ENCODE peak calls at places on chromosomes 11 and 22, in ten cellular contexts. S, O, Z, X, M, G, P, H, Y and L are unnamed samples. For H3K4me1, the result is how much of the 10 kb centered on the place peaks cover.

GRCh38 chr11:113555071-113555739 is 80.0 kb upstream of the DRD2 start:
- DNase-seq in S (no peak), P (no peak), X (no peak), Y (no peak), G (no peak), M (no peak), Z (no peak), O (no peak), H (no peak), L (no peak)

GRCh38 chr11:100830295-100830694 is 143.2 kb downstream of the ARHGAP42 start:
- DNase-seq in X (no peak), P (peak), O (no peak), Y (no peak), H (no peak), S (no peak), Z (no peak), M (no peak), G (no peak), L (no peak)

GRCh38 chr11:116970485-116971292 is 127.5 kb downstream of the SIK3 start:
- DNase-seq in G (peak), O (no peak), Z (no peak), H (no peak), P (no peak), Y (no peak), M (no peak), X (no peak), S (no peak), L (no peak)

GRCh38 chr11:36300651-36301050 is 4.6 kb downstream of the PRR5L start:
- DNase-seq in Z (no peak), X (peak), O (no peak), S (peak), H (no peak), G (peak), Y (peak), M (peak), P (peak), L (no peak)

GRCh38 chr11:114398303-114398920 is 1.9 kb downstream of the C11orf71 start:
- DNase-seq in H (no peak), M (no peak), O (no peak), G (no peak), X (no peak), Y (no peak), Z (no peak), S (no peak), P (no peak), L (no peak)

GRCh38 chr22:24059121-24059520 is 48.0 kb downstream of the CABIN1 start:
- DNase-seq in O (no peak), M (no peak), G (no peak), Z (no peak), P (no peak), Y (no peak), H (no peak), S (no peak), X (no peak), L (no peak)

GRCh38 chr11:121524233-121524631 is 71.5 kb upstream of the SORL1-AS1 start:
- DNase-seq in P (no peak), O (no peak), H (peak), G (no peak), Y (no peak), Z (no peak), X (no peak), M (no peak), S (no peak), L (no peak)

GRCh38 chr11:93733474-93733873 is 7.8 kb downstream of the TAF1D start:
- DNase-seq in M (no peak), Y (no peak), X (no peak), Z (no peak), S (no peak), P (no peak), H (no peak), G (no peak), O (no peak), L (no peak)

GRCh38 chr11:61699737-61700160 is 19.6 kb downstream of the DAGLA start:
- DNase-seq in S (no peak), Z (peak), M (peak), P (peak), Y (no peak), X (peak), O (no peak), G (peak), H (no peak), L (no peak)

GRCh38 chr11:117887431-117888139 is 11.1 kb upstream of the FXYD6 start:
- DNase-seq in S (no peak), Z (peak), Y (peak), G (peak), X (no peak), M (no peak), P (no peak), O (peak), H (no peak), L (no peak)

GRCh38 chr22:47129902-47130301 is 367.5 kb downstream of the TBC1D22A start:
- DNase-seq in P (no peak), Y (no peak), H (no peak), O (no peak), S (peak), X (no peak), Z (no peak), M (peak), G (peak), L (peak)

GRCh38 chr22:47132428-47132825 is 370.0 kb downstream of the TBC1D22A start:
- DNase-seq in M (no peak), H (no peak), G (no peak), Y (no peak), Z (no peak), X (no peak), S (no peak), O (no peak), P (no peak), L (no peak)

GRCh38 chr22:47133263-47133662 is 370.8 kb downstream of the TBC1D22A start:
- DNase-seq in G (no peak), Z (no peak), Y (no peak), M (no peak), X (no peak), H (no peak), O (no peak), P (no peak), S (no peak), L (no peak)

GRCh38 chr22:47131611-47132427 is 369.4 kb downstream of the TBC1D22A start:
- DNase-seq in O (no peak), Z (no peak), S (no peak), P (no peak), M (no peak), X (no peak), G (no peak), H (no peak), Y (no peak), L (no peak)

GRCh38 chr22:47130883-47131610 is 368.6 kb downstream of the TBC1D22A start:
- DNase-seq in P (no peak), M (peak), G (no peak), O (no peak), S (peak), Z (no peak), X (no peak), Y (no peak), H (no peak), L (no peak)
- TF ChIP-seq CTCF in P (no peak), M (no peak), G (no peak), O (no peak), S (no peak), Z (no peak), X (no peak), Y (no peak), H (no peak), L (no peak)

DNA sequence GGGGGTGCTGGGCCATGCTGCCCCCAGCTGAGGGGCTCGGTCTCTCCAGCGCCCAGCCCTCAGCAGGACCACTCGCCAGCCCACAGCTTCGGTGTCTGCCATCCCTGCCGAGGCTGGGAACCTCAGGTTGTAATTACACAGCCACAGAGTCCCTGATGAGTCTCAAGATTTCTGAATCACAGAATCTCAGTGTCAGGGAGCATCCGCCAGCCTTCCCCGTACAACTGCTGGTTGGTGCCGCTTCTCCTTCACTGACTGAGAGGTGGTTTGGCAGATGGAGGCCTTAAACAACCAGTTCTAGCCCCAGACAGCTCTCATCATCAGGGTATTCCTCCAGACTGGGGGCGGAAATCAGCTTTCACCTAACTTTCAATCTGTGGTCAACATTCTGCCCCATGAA is 13.7 kb downstream of the PHF21B start:
- DNase-seq in Z (no peak), H (no peak), X (no peak), P (no peak), Y (no peak), M (no peak), G (no peak), S (no peak), O (no peak), L (no peak)
- H3K4me3 ChIP-seq in Z (no peak), H (no peak), X (no peak), P (no peak), Y (no peak), M (no peak), G (no peak), S (no peak), O (no peak), L (no peak)

DNA sequence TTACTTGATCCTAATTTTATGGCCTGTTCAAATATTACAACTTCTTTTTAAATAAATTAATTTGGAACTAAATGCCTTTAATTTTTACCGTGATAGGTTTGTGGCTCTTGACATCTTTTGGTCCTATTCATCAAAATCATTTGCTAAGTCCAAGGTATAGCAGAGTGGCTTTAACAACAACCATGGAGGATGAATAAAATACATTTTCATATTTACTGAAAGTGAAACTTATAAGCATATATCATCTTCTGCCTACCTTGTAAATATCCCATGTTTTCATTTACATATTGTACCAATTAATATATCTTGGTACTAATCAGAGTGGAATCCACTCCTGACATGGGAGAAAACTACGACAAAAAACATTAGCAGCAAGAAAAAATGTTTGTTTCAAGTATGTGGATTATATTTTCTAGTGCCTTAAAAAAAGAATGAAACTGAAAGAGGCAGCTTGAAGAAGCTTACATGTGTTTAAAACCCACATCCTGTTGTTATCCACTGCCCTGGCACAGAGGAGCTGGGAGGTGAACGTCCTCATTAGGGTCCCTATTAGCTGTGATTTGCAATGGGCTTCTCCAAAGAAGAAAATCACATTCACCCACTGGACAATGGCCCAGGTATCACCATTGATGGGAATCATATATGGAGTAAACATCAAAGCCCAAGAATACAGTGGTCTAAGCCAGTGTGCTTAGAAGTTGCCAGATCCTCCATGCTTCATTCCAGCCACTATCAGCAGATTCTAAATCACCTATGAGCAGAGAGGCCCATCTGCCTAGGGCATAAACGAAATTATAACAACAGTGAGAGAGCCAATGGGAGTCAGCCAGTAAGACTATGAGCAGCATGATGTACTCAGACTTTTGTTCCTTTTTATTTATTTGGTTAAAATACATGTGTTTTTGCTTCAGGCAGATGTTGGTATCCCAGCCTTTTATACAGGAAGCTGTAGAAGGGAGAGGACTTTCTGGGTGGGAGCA is 84.7 kb downstream of the MAML2 start:
- DNase-seq in G (no peak), S (no peak), H (no peak), O (no peak), Z (no peak), P (peak), M (no peak), X (no peak), Y (no peak), L (no peak)
- H3K4me1 ChIP-seq in G (under half), S (half or more), H (half or more), O (half or more), Z (under half), P (under half), M (under half), X (under half), Y (under half), L (under half)

GRCh38 chr11:26719289-26719688 is 2.6 kb downstream of the SLC5A12 start:
- DNase-seq in H (no peak), S (no peak), P (no peak), Y (no peak), M (no peak), O (no peak), G (no peak), Z (no peak), X (no peak), L (no peak)
- TF ChIP-seq CTCF in H (no peak), S (no peak), P (no peak), Y (no peak), M (no peak), O (no peak), G (no peak), Z (no peak), X (no peak), L (no peak)

GRCh38 chr11:110713469-110713776 is 1.2 kb upstream of the ARHGAP20 start:
- DNase-seq in Y (no peak), P (no peak), H (no peak), S (no peak), G (no peak), X (peak), M (peak), O (no peak), Z (no peak), L (no peak)
- H3K4me3 ChIP-seq in Y (peak), P (peak), H (no peak), S (no peak), G (peak), X (no peak), M (no peak), O (peak), Z (peak), L (peak)

GRCh38 chr11:69983897-69984438 is 94.1 kb upstream of the ANO1 start:
- DNase-seq in Y (no peak), O (no peak), P (no peak), H (no peak), M (no peak), S (peak), Z (no peak), X (no peak), G (no peak), L (no peak)

GRCh38 chr11:69984457-69985261 is 93.5 kb upstream of the ANO1 start:
- DNase-seq in M (no peak), Z (no peak), O (no peak), P (no peak), X (no peak), Y (no peak), H (no peak), S (peak), G (no peak), L (no peak)

GRCh38 chr11:69985654-69986420 is 92.3 kb upstream of the ANO1 start:
- DNase-seq in S (peak), X (no peak), P (no peak), O (no peak), Y (peak), M (no peak), H (peak), G (no peak), Z (no peak), L (no peak)

GRCh38 chr11:69986421-69987229 is 91.5 kb upstream of the ANO1 start:
- DNase-seq in X (no peak), S (peak), M (no peak), G (no peak), P (peak), O (no peak), Z (no peak), H (no peak), Y (no peak), L (no peak)

GRCh38 chr11:69985331-69985653 is 92.8 kb upstream of the ANO1 start:
- DNase-seq in O (no peak), S (no peak), Y (no peak), Z (no peak), M (no peak), H (peak), X (no peak), P (no peak), G (no peak), L (no peak)
- H3K4me1 ChIP-seq in O (under half), S (under half), Y (under half), Z (under half), M (under half), H (under half), X (under half), P (under half), G (under half), L (half or more)

DNA sequence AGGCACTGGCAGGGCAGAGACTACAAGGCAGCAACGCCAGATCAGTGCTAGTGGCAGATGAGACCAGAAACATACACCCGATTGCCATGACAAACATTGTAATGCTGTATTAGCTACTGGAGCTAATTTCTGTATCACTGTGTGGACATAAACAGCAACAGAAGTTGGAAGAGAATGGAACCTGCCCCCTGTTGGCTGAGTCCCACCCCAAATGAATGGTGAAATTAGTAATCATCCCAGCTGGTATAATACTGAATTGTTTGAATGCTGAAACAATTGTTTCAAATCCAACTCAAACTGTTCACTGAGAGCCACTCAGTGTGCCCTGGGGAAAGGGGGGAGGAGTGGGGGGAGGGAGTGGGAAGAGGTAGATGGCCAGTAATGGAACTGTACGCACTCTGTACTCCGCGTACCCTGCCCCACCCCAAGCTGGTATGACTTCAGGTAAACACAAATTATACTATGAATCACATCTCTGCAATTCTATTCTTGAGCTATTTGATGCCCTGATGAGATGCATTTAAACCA is 11.2 kb upstream of the BIRC3 start:
- DNase-seq in Z (no peak), X (no peak), O (no peak), M (peak), G (peak), H (peak), S (no peak), Y (no peak), P (no peak), L (no peak)
- TF ChIP-seq CTCF in Z (no peak), X (no peak), O (no peak), M (no peak), G (no peak), H (peak), S (no peak), Y (no peak), P (no peak), L (no peak)